ENCODE peak calls at places on chromosomes 6 and 20, in eight cellular contexts. J is HFFc6, L is PC-9, Y is left lung, K is endothelial cell, I is neural crest cell, B is MCF 10A, X is choroid plexus epithelial cell. M is an unnamed sample.

GRCh38 chr6:37059344-37060194 is 54.1 kb downstream of the FGD2 start:
- DNase-seq in X (peak; percentile 94), Y (peak; percentile 73), B (peak; percentile 97), I (peak; percentile 39), K (peak; percentile 60), L (peak; percentile 89), J (peak; percentile 96), M (no peak)

GRCh38 chr20:60454491-60454890 is 496.3 kb downstream of the CDH26 start:
- DNase-seq in Y (no peak), I (no peak), K (no peak), B (no peak), J (no peak), L (no peak), X (no peak), M (no peak)

GRCh38 chr6:1482381-1483166 is 93.2 kb downstream of the FOXF2 start:
- DNase-seq in L (no peak), B (peak; percentile 48), X (no peak), J (no peak), K (no peak), Y (no peak), I (no peak), M (no peak)

GRCh38 chr6:154868143-154868594 is 126.9 kb upstream of the TIAM2 start:
- DNase-seq in L (no peak), X (peak; percentile 79), Y (no peak), I (no peak), K (no peak), J (peak; percentile 70), B (peak; percentile 66), M (no peak)

GRCh38 chr20:15359056-15359455 is 1021.6 kb upstream of the FLRT3 start:
- DNase-seq in K (no peak), L (no peak), J (no peak), I (no peak), X (peak; percentile 5), B (peak; percentile 22), Y (no peak), M (no peak)

GRCh38 chr6:75489025-75489424 is 4.6 kb downstream of the FILIP1 start:
- DNase-seq in L (no peak), I (no peak), J (no peak), B (no peak), Y (no peak), K (no peak), X (peak; percentile 75), M (no peak)

GRCh38 chr6:90787411-90787810 is 200.5 kb upstream of the MAP3K7 start:
- DNase-seq in Y (no peak), I (no peak), K (no peak), J (no peak), X (no peak), L (no peak), B (no peak), M (no peak)

GRCh38 chr20:58693226-58694006 is 816 bp downstream of the NPEPL1 start:
- DNase-seq in J (no peak), X (no peak), Y (no peak), K (no peak), B (peak; percentile 9), I (no peak), L (peak; percentile 19), M (no peak)

GRCh38 chr6:35063701-35064507 is 77.2 kb downstream of the TCP11 start:
- DNase-seq in Y (no peak), I (no peak), J (no peak), K (no peak), X (no peak), B (no peak), L (no peak), M (no peak)

GRCh38 chr6:105642708-105643107 is 239.8 kb upstream of the PREP start:
- DNase-seq in Y (no peak), J (no peak), I (no peak), K (no peak), B (peak; percentile 50), L (no peak), X (peak; percentile 13), M (no peak)

GRCh38 chr6:82365011-82365751 is 1.6 kb downstream of the TPBG start:
- DNase-seq in L (peak; percentile 60), J (no peak), I (peak; percentile 44), K (peak; percentile 55), B (peak; percentile 76), X (peak; percentile 43), Y (peak; percentile 37), M (peak; percentile 69)

GRCh38 chr6:36442671-36443497 is at the start of the genes KCTD20 and PXT1:
- DNase-seq in K (peak; percentile 77), J (peak; percentile 75), L (peak; percentile 88), Y (peak; percentile 91), B (peak; percentile 83), I (peak; percentile 70), X (peak; percentile 86), M (peak; percentile 84)

GRCh38 chr6:19806971-19807396 is 30.2 kb upstream of the ID4 start:
- DNase-seq in X (no peak), Y (no peak), L (no peak), B (no peak), K (no peak), J (no peak), I (no peak), M (no peak)

GRCh38 chr6:19811397-19812079 is 25.6 kb upstream of the ID4 start:
- DNase-seq in L (no peak), B (no peak), I (no peak), J (no peak), Y (no peak), X (no peak), K (no peak), M (no peak)

GRCh38 chr6:19812512-19813119 is 24.6 kb upstream of the ID4 start:
- DNase-seq in Y (no peak), L (no peak), J (peak; percentile 42), I (no peak), X (peak; percentile 80), B (peak; percentile 36), K (peak; percentile 8), M (no peak)
- TF ChIP-seq CTCF in Y (peak; percentile 40), L (peak; percentile 73), J (peak; percentile 82), I (peak; percentile 74), X (peak; percentile 80), B (peak; percentile 51), K (peak; percentile 66), M (peak; percentile 69)

GRCh38 chr6:130742282-130742681 is 84.9 kb upstream of the SMLR1 start:
- DNase-seq in J (peak; percentile 5), K (no peak), B (no peak), L (no peak), X (peak; percentile 49), Y (no peak), I (no peak), M (no peak)

GRCh38 chr6:130740308-130740707 is 86.9 kb upstream of the SMLR1 start:
- DNase-seq in X (no peak), Y (no peak), K (no peak), J (no peak), L (no peak), B (no peak), I (no peak), M (no peak)

GRCh38 chr6:130744601-130745382 is 82.4 kb upstream of the SMLR1 start:
- DNase-seq in L (no peak), Y (no peak), J (no peak), X (no peak), K (no peak), I (no peak), B (no peak), M (no peak)

DNA sequence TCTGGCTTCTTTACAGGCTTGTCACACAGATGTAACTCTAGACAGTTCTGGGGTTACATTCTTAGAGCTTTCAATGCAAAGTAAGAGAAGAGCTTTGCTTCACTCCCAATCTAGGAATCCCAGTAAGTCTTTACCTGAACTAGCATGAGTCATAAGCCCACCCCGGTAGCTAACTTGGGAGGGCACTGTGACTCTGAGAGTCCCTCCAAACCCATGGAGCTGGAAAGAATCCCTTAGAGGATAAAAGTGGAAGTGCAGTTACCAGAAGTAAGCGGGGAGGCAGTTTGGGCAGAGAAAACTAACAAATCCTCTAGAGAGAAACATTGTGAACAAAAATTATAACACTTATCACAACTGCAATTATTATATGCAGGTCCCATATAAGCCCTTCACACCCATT is 84.0 kb upstream of the SMLR1 start:
- DNase-seq in X (no peak), L (no peak), B (no peak), I (no peak), Y (no peak), J (no peak), K (peak; percentile 5), M (no peak)
- TF ChIP-seq CTCF in X (peak; percentile 24), L (no peak), B (no peak), I (no peak), Y (no peak), J (peak; percentile 44), K (peak; percentile 35), M (peak; percentile 40)

GRCh38 chr6:33428891-33429744 is 9.3 kb downstream of the SYNGAP1 start:
- DNase-seq in X (no peak), B (no peak), Y (no peak), L (no peak), I (no peak), K (no peak), J (no peak), M (no peak)

GRCh38 chr6:33431880-33432541 is 12.1 kb downstream of the SYNGAP1 start:
- DNase-seq in Y (no peak), L (no peak), K (no peak), B (no peak), J (no peak), I (no peak), X (no peak), M (no peak)

GRCh38 chr6:33429745-33430042 is 9.8 kb downstream of the SYNGAP1 start:
- DNase-seq in X (no peak), B (no peak), J (no peak), K (no peak), I (no peak), Y (no peak), L (no peak), M (no peak)

GRCh38 chr6:33430991-33431879 is 11.4 kb downstream of the SYNGAP1 start:
- DNase-seq in Y (no peak), K (peak; percentile 84), L (no peak), B (no peak), J (peak; percentile 63), I (peak; percentile 70), X (peak; percentile 77), M (peak; percentile 74)

DNA sequence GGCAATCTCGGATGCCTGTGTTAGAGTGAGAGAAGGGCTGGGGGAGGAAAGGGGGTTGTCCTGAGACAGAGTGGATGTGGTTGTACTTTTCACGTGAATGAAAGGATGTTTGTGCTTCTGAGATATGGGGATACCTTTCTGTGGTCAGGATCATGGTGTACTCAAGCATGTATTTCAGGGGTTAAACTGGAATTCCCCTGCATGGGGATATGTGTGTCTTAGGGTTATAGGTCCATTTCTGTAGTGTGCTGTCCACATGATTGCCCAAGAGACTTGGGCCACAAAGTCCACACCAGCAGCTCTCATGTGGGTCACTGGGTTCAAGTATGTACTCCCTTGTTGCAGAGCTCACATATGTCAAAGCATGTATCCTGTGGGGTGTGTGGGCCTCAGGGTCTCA is 10.5 kb downstream of the SYNGAP1 start:
- DNase-seq in J (no peak), Y (no peak), X (no peak), B (no peak), L (no peak), I (no peak), K (no peak), M (no peak)
- TF ChIP-seq CTCF in J (no peak), Y (no peak), X (no peak), B (no peak), L (no peak), I (no peak), K (no peak), M (no peak)

DNA sequence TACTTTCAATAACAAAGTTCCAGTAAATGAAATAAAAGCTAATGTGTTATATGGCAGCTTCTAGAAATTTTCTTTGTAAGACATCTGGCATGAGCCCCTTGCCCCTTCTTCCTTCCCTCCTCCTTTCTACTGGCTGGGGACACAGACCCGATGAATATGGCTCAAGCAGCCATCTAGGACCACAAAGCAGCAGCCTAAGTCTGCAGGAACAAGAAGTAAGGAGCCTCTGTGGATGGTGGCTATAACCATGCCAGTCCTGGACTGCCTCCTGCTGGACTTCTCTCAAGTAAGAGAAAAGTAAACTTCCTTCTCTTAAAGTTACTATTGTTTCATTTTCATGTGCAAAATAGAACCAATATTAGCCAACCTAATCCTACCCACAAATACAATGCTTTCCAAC is 114.9 kb upstream of the DST start:
- DNase-seq in J (peak; percentile 38), X (peak; percentile 87), I (no peak), B (peak; percentile 69), K (no peak), L (no peak), Y (no peak), M (no peak)
- TF ChIP-seq CTCF in J (peak; percentile 73), X (peak; percentile 80), I (peak; percentile 53), B (peak; percentile 66), K (no peak), L (peak; percentile 42), Y (no peak), M (no peak)

M was measured in glutamatergic neuron.